ENCODE peak calls at places on chromosomes 11 and 22, in eight cellular contexts. Z is hepatocyte, H is SK-N-SH, Q is PC-3, A is OCI-LY7, S is HCT116, G is GM23338, K is MM.1S. U is an unnamed sample.

GRCh38 chr11:88354909-88355308 is 17.4 kb upstream of the CTSC start:
- DNase-seq in Z (no peak), H (no peak), Q (no peak), A (no peak), S (no peak), G (no peak), K (no peak), U (no peak)

GRCh38 chr22:49535527-49536125 is 292.0 kb downstream of the BRD1 start:
- DNase-seq in Z (no peak), H (no peak), Q (no peak), A (no peak), S (no peak), G (no peak), K (no peak), U (no peak)

GRCh38 chr11:124724854-124725718 is 14.7 kb upstream of the NRGN start:
- DNase-seq in Z (peak), H (no peak), Q (no peak), A (peak), S (no peak), G (no peak), K (no peak), U (no peak)

GRCh38 chr11:47923667-47924066 is 56.7 kb upstream of the PTPRJ start:
- DNase-seq in Z (no peak), H (no peak), Q (no peak), A (no peak), S (no peak), G (no peak), K (no peak), U (no peak)

GRCh38 chr22:40826984-40827741 is 8.0 kb upstream of the SLC25A17 start:
- DNase-seq in Z (no peak), H (no peak), Q (no peak), A (no peak), S (no peak), G (peak), K (no peak), U (no peak)

GRCh38 chr11:114197799-114198500 is 98.2 kb upstream of the NNMT start:
- DNase-seq in Z (peak), H (no peak), Q (peak), A (no peak), S (no peak), G (no peak), K (no peak), U (no peak)

GRCh38 chr11:132587716-132588115 is 944.6 kb downstream of the OPCML start:
- DNase-seq in Z (no peak), H (no peak), Q (no peak), A (no peak), S (no peak), G (no peak), K (no peak), U (no peak)

GRCh38 chr11:123841189-123841588 is 35.0 kb upstream of the OR6M1 start:
- DNase-seq in Z (no peak), H (no peak), Q (no peak), A (no peak), S (no peak), G (no peak), K (no peak), U (no peak)

GRCh38 chr11:86687083-86687799 is 14.8 kb upstream of the ME3 start:
- DNase-seq in Z (no peak), H (no peak), Q (no peak), A (no peak), S (no peak), G (no peak), K (peak), U (no peak)

GRCh38 chr11:11078344-11078743 is 220.5 kb upstream of the ZBED5 start:
- DNase-seq in Z (no peak), H (no peak), Q (peak), A (no peak), S (no peak), G (peak), K (no peak), U (no peak)

GRCh38 chr22:32527756-32528155 is 53.1 kb downstream of the FBXO7 start:
- DNase-seq in Z (no peak), H (no peak), Q (no peak), A (no peak), S (no peak), G (no peak), K (no peak), U (peak)

GRCh38 chr22:45504703-45505341 is 2.1 kb downstream of the FBLN1 start:
- DNase-seq in Z (peak), H (peak), Q (no peak), A (no peak), S (no peak), G (peak), K (no peak), U (peak)

GRCh38 chr11:2521081-2521480 is 76.3 kb downstream of the KCNQ1 start:
- DNase-seq in Z (no peak), H (no peak), Q (no peak), A (no peak), S (no peak), G (no peak), K (no peak), U (peak)

GRCh38 chr11:87724358-87724757 is 450.9 kb downstream of the RAB38 start:
- DNase-seq in Z (no peak), H (no peak), Q (no peak), A (no peak), S (no peak), G (no peak), K (no peak), U (no peak)

GRCh38 chr22:24695958-24696511 is 78.5 kb downstream of the PIWIL3 start:
- DNase-seq in Z (no peak), H (no peak), Q (no peak), A (no peak), S (no peak), G (peak), K (peak), U (peak)

GRCh38 chr11:3155216-3155615 is 9.9 kb downstream of the OSBPL5 start:
- DNase-seq in Z (no peak), H (no peak), Q (no peak), A (no peak), S (no peak), G (no peak), K (no peak), U (no peak)

GRCh38 chr22:33882991-33883390 is 37.3 kb downstream of the LARGE1 start:
- DNase-seq in Z (no peak), H (no peak), Q (no peak), A (no peak), S (no peak), G (no peak), K (no peak), U (no peak)

GRCh38 chr11:62974848-62975522 is 9.8 kb downstream of the SLC22A6 start:
- DNase-seq in Z (peak), H (peak), Q (peak), A (peak), S (peak), G (peak), K (no peak), U (peak)
- TF ChIP-seq CTCF in Z (peak), H (peak), Q (peak), A (peak), S (peak), G (peak), K (no peak), U (peak)

DNA sequence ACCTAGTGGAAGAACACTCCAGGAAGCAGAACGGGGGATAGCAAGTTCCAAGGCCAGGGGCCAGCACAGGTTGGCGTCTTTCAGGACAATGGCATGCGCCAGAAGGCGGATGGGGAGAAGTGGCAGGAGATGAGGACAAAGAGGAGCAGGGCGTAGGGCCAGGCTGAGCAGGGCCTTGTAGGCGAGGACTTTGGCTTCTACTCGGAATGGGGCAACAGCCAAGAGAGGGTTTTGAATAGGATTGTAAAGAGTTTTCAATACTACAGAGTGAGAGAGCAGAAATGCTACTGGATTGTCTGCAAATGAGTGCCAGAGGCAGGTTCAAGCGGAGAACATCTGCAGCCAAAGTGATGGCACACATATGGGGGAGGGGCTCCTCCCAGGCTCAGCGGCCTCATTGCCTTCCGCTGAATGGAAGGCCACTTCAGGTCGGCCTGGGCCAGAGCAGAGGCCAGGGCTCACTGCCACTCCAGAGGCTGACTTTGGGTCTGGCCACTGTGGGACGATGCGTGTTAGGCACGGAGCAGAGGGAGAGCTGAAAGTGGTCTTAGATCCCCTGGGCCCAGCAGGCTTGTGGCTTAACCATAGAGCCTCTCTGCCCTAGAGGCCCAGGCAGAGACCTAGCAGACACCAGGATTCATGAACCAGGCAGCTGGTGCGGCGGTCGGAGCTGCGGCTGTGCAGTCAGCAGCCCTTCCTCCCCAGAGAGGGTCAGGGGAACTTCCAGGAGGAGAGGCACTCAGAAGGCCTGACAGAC is 118.2 kb downstream of the DSCAML1 start:
- DNase-seq in Z (no peak), H (peak), Q (no peak), A (no peak), S (no peak), G (no peak), K (no peak), U (no peak)
- TF ChIP-seq EZH2phosphoT487 in Z (no peak), H (no peak), Q (no peak), A (no peak), S (no peak), G (no peak), K (no peak), U (no peak)

GRCh38 chr22:48261706-48262105 is 1499.3 kb downstream of the TBC1D22A start:
- DNase-seq in Z (no peak), H (no peak), Q (no peak), A (no peak), S (no peak), G (no peak), K (peak), U (no peak)
- TF ChIP-seq CTCF in Z (no peak), H (no peak), Q (no peak), A (no peak), S (no peak), G (no peak), K (no peak), U (no peak)

GRCh38 chr11:12807621-12808020 is 133.4 kb downstream of the TEAD1 start:
- DNase-seq in Z (no peak), H (no peak), Q (no peak), A (no peak), S (no peak), G (no peak), K (peak), U (no peak)
- TF ChIP-seq EZH2phosphoT487 in Z (no peak), H (no peak), Q (no peak), A (no peak), S (no peak), G (no peak), K (no peak), U (no peak)

GRCh38 chr11:17498475-17498874 is 21.8 kb upstream of the ABCC8 start:
- DNase-seq in Z (no peak), H (no peak), Q (peak), A (no peak), S (no peak), G (peak), K (no peak), U (peak)
- TF ChIP-seq CTCF in Z (no peak), H (peak), Q (peak), A (no peak), S (no peak), G (no peak), K (no peak), U (peak)